ENCODE peak calls at places on chromosome 3, in eight cellular contexts. T is caudate nucleus; I is NCI-H2081; F is SK-N-DZ; L is COR-L47; D is activated T-helper 1 cell treated with anti-CD3 and anti-CD28 coated beads, Interleukin-12 subunit alpha, Interleukin-12 subunit beta, Interleukin-2, Interleukin-4 antibody, amounts not matched to agents 30 ng/mL and 10 ng/mL and 1 ng/mL, durations not matched to agents 14 hours and 24 hours and 36 hours; G is NCI-H187; E is left colon. Z is an unnamed sample.

GRCh38 chr3:18656866-18657265 is 231.7 kb upstream of the SATB1 start:
- DNase-seq in T (no peak), I (no peak), F (no peak), L (no peak), D (no peak), G (no peak), E (no peak), Z (no peak)

GRCh38 chr3:52299815-52300611 is 12.4 kb downstream of the GLYCTK start:
- DNase-seq in T (no peak), I (peak), F (no peak), L (peak), D (no peak), G (no peak), E (no peak), Z (no peak)

GRCh38 chr3:46138571-46138970 is 69.5 kb downstream of the CCR1 start:
- DNase-seq in T (no peak), I (no peak), F (no peak), L (no peak), D (no peak), G (no peak), E (no peak), Z (no peak)

GRCh38 chr3:129829640-129830039 is 63.9 kb downstream of the TMCC1 start:
- DNase-seq in T (peak), I (peak), F (peak), L (peak), D (peak), G (no peak), E (peak), Z (peak)

GRCh38 chr3:37741644-37742043 is 120.0 kb upstream of the CTDSPL start:
- DNase-seq in T (peak), I (no peak), F (peak), L (peak), D (no peak), G (no peak), E (peak), Z (peak)

GRCh38 chr3:191085091-191085490 is 114.0 kb upstream of the OSTN start:
- DNase-seq in T (no peak), I (no peak), F (no peak), L (no peak), D (no peak), G (no peak), E (no peak), Z (no peak)

GRCh38 chr3:197420115-197420514 is 121.7 kb upstream of the DLG1 start:
- DNase-seq in T (no peak), I (no peak), F (no peak), L (no peak), D (no peak), G (no peak), E (no peak), Z (no peak)

GRCh38 chr3:40172560-40172959 is 136.9 kb upstream of the EIF1B start:
- DNase-seq in T (no peak), I (no peak), F (no peak), L (no peak), D (no peak), G (no peak), E (no peak), Z (no peak)

GRCh38 chr3:16452265-16452664 is 61.2 kb downstream of the RFTN1 start:
- DNase-seq in T (no peak), I (no peak), F (no peak), L (no peak), D (no peak), G (no peak), E (no peak), Z (no peak)

GRCh38 chr3:127440384-127440783 is 150.1 kb downstream of the TPRA1 start:
- DNase-seq in T (no peak), I (no peak), F (no peak), L (no peak), D (no peak), G (no peak), E (no peak), Z (peak)

GRCh38 chr3:66115858-66116654 is 77.3 kb upstream of the MAGI1 start:
- DNase-seq in T (no peak), I (no peak), F (no peak), L (no peak), D (no peak), G (no peak), E (no peak), Z (peak)